ENCODE peak calls at places on chromosomes 11 and 22, in ten cellular contexts. R is adrenal gland, Q is lower leg skin, I is testis, X is heart left ventricle, C is erythroblast, Z is H1, G is A549, M is IMR-90, K is stomach. B is an unnamed sample.

GRCh38 chr11:35216962-35217667 is 78.1 kb downstream of the CD44 start:
- DNase-seq in M (no peak), R (peak), Z (no peak), X (no peak), C (no peak), G (no peak), K (no peak), Q (no peak), I (no peak), B (peak)

GRCh38 chr11:19394525-19395016 is 153.8 kb upstream of the E2F8 start:
- DNase-seq in R (no peak), M (no peak), Z (no peak), X (no peak), I (no peak), C (no peak), K (no peak), G (no peak), Q (peak), B (no peak)

GRCh38 chr22:33519140-33519973 is 400.9 kb downstream of the LARGE1 start:
- DNase-seq in G (peak), C (peak), X (peak), Z (peak), K (no peak), I (peak), Q (no peak), R (peak), M (peak), B (peak)

GRCh38 chr11:57649826-57650738 is at the start of gene YPEL4:
- DNase-seq in R (peak), K (no peak), M (peak), Q (peak), G (peak), X (peak), I (peak), C (peak), Z (peak), B (peak)

GRCh38 chr11:125591659-125592304 is 870 bp upstream of the STT3A start:
- DNase-seq in G (no peak), K (peak), X (peak), Q (peak), M (peak), C (peak), R (peak), Z (no peak), I (peak), B (peak)

GRCh38 chr22:39277135-39277607 is 32.4 kb upstream of the PDGFB start:
- DNase-seq in C (no peak), M (peak), X (no peak), G (no peak), I (no peak), R (no peak), K (no peak), Z (no peak), Q (no peak), B (no peak)

GRCh38 chr11:119730789-119731386 is 1.9 kb upstream of the NECTIN1 start:
- DNase-seq in Z (no peak), C (no peak), G (no peak), I (no peak), R (no peak), Q (no peak), M (no peak), X (no peak), K (no peak), B (peak)

GRCh38 chr22:44664149-44664548 is 37.9 kb upstream of the PRR5 start:
- DNase-seq in X (peak), C (no peak), K (peak), I (peak), M (peak), Q (peak), R (peak), Z (no peak), G (no peak), B (peak)

GRCh38 chr11:36278531-36279245 is 10.5 kb downstream of the COMMD9 start:
- DNase-seq in C (no peak), K (no peak), Q (peak), Z (no peak), X (no peak), R (no peak), G (no peak), M (peak), I (no peak), B (peak)

GRCh38 chr11:533586-534196 is 1.7 kb downstream of the HRAS start:
- DNase-seq in X (no peak), K (no peak), Q (peak), R (no peak), C (no peak), M (no peak), G (no peak), Z (no peak), I (no peak), B (no peak)

GRCh38 chr22:23888615-23889401 is 5.4 kb upstream of the MIF start:
- DNase-seq in K (no peak), Q (no peak), I (no peak), M (peak), X (no peak), C (peak), R (peak), Z (no peak), G (peak), B (no peak)

GRCh38 chr11:102428696-102429095 is 23.9 kb downstream of the TMEM123 start:
- DNase-seq in Q (no peak), X (no peak), C (no peak), M (no peak), G (no peak), R (no peak), K (no peak), I (no peak), Z (no peak), B (no peak)

GRCh38 chr22:38921126-38921525 is 36.3 kb upstream of the APOBEC3A start:
- DNase-seq in C (no peak), K (peak), Z (no peak), Q (no peak), I (no peak), R (no peak), G (no peak), X (no peak), M (no peak), B (peak)

GRCh38 chr11:129639300-129639699 is 176.3 kb upstream of the TMEM45B start:
- DNase-seq in G (peak), X (no peak), K (no peak), Q (no peak), Z (no peak), I (no peak), C (no peak), R (no peak), M (peak), B (no peak)

GRCh38 chr11:32774081-32774480 is 20.4 kb downstream of the CCDC73 start:
- DNase-seq in X (no peak), Q (no peak), M (no peak), G (no peak), R (no peak), I (no peak), Z (no peak), C (no peak), K (no peak), B (no peak)

GRCh38 chr11:118277312-118277711 is 13.2 kb upstream of the MPZL2 start:
- DNase-seq in K (peak), Q (no peak), X (no peak), C (no peak), M (peak), I (no peak), Z (no peak), G (no peak), R (no peak), B (no peak)

GRCh38 chr11:130216221-130216550 is 56.6 kb downstream of the ST14 start:
- DNase-seq in Q (no peak), C (no peak), M (no peak), I (no peak), X (no peak), K (peak), G (no peak), R (no peak), Z (no peak), B (no peak)

GRCh38 chr22:23285734-23286133 is 105.4 kb downstream of the BCR start:
- DNase-seq in X (no peak), M (peak), K (no peak), G (no peak), Z (no peak), I (no peak), R (no peak), C (no peak), Q (no peak), B (no peak)

GRCh38 chr11:2943711-2944118 is 14.5 kb upstream of the PHLDA2 start:
- DNase-seq in R (peak), M (no peak), I (no peak), C (no peak), Q (no peak), X (no peak), G (no peak), K (peak), Z (no peak), B (peak)

GRCh38 chr22:29480512-29481264 is 670 bp downstream of the NEFH start:
- DNase-seq in Q (no peak), X (no peak), Z (peak), R (peak), G (no peak), K (no peak), M (peak), C (peak), I (peak), B (peak)

GRCh38 chr11:75495749-75496641 is 29.7 kb downstream of the GDPD5 start:
- DNase-seq in I (no peak), M (no peak), G (peak), K (no peak), C (no peak), X (no peak), Q (no peak), Z (peak), R (peak), B (no peak)

GRCh38 chr11:94973099-94973968 is at the start of the genes CWC15 and KDM4D:
- DNase-seq in Q (peak), M (peak), C (peak), G (peak), I (peak), Z (peak), R (peak), K (peak), X (peak), B (peak)
- TF ChIP-seq POLR2A in Q (no peak), M (peak), C (peak), G (peak), I (no peak), Z (peak), R (peak), K (no peak), X (no peak), B (peak)

GRCh38 chr22:18077087-18077638 is 627 bp upstream of the PEX26 start:
- DNase-seq in I (no peak), G (no peak), K (no peak), X (no peak), M (no peak), C (no peak), Z (no peak), Q (no peak), R (no peak), B (no peak)

GRCh38 chr22:18079706-18080230 is 2.0 kb downstream of the PEX26 start:
- DNase-seq in M (no peak), K (no peak), Z (no peak), C (no peak), I (no peak), G (no peak), R (no peak), X (no peak), Q (peak), B (no peak)

GRCh38 chr22:18077639-18078328 is at the start of gene PEX26:
- DNase-seq in Z (peak), R (peak), G (peak), I (peak), K (peak), Q (peak), X (peak), M (peak), C (peak), B (peak)

GRCh38 chr22:18076060-18076497 is 1.7 kb upstream of the PEX26 start:
- DNase-seq in R (peak), G (peak), Z (peak), Q (peak), I (peak), M (peak), X (peak), C (peak), K (peak), B (peak)

DNA sequence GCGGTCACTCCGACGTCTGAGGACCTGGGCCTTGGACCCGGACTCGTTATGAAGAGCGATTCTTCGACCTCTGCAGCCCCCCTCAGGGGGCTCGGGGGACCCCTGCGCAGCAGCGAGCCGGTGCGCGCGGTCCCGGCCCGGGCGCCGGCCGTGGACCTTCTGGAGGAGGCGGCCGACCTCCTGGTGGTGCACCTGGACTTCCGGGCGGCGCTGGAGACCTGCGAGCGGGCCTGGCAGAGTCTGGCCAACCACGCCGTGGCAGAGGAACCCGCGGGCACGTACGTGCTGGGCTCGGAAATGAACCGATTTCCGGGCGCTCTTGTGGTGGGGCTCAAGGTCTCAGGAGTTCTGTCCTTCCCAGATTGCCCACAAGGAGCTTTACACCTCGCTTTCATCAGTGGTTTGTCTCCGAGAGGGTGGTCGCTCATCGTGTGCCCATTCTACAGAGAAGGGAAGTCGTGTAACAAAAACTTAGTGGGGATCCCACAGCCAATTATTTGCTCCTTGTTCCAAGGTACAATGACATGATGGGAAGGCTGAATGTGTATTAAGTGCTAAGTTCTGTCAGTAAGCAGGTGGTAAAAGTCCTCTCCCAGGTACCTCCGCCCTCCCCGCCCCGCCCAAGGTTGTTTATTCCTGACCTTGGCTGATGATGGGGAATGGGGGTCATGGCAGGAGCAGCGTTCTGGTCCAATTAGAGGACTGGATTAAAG is 695 bp downstream of the PEX26 start:
- DNase-seq in K (peak), M (peak), C (peak), G (peak), Q (peak), I (no peak), R (peak), Z (peak), X (no peak), B (peak)
- TF ChIP-seq POLR2A in K (no peak), M (no peak), C (no peak), G (no peak), Q (no peak), I (no peak), R (no peak), Z (no peak), X (no peak), B (no peak)

GRCh38 chr11:96215094-96215782 is 127.8 kb downstream of the MAML2 start:
- DNase-seq in G (peak), R (no peak), Q (no peak), X (no peak), I (no peak), M (peak), Z (no peak), K (no peak), C (no peak), B (no peak)

GRCh38 chr11:96217206-96217605 is 125.8 kb downstream of the MAML2 start:
- DNase-seq in Z (no peak), I (no peak), Q (no peak), G (no peak), X (no peak), R (no peak), C (no peak), M (no peak), K (no peak), B (no peak)

GRCh38 chr11:96213500-96213899 is 129.5 kb downstream of the MAML2 start:
- DNase-seq in I (no peak), C (no peak), K (no peak), G (peak), M (peak), X (no peak), Z (no peak), R (no peak), Q (no peak), B (no peak)

GRCh38 chr11:96215826-96216225 is 127.2 kb downstream of the MAML2 start:
- DNase-seq in K (no peak), G (no peak), Z (no peak), R (no peak), X (no peak), M (no peak), C (no peak), I (no peak), Q (no peak), B (no peak)

DNA sequence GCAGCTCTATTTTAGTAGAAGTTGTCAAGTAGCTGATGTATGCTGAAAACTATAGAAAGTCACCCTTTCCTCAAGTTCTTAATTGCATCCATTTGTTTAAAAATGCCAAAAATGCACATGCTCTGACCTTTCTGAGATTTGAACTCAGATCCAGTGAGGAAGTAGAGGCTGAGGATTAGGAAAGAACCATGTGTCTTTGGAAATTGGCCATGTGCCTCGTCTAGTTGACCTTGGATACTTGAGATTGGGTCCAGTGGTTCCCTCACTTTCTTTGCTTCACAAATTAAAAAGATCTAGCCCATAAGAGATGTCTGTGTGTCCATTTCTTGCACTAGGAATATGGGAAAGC is 128.3 kb downstream of the MAML2 start:
- DNase-seq in I (no peak), X (no peak), G (no peak), K (no peak), M (no peak), Q (no peak), Z (no peak), R (no peak), C (no peak), B (no peak)
- TF ChIP-seq POLR2A in I (no peak), X (no peak), G (no peak), K (no peak), M (no peak), Q (no peak), Z (no peak), R (no peak), C (no peak), B (no peak)

GRCh38 chr11:104967493-104968364 is 645 bp downstream of the CASP4 start:
- DNase-seq in C (no peak), Z (no peak), Q (no peak), K (no peak), I (no peak), R (no peak), G (no peak), M (peak), X (no peak), B (no peak)

GRCh38 chr11:104965735-104966134 is 2.6 kb downstream of the CASP4 start:
- DNase-seq in Q (no peak), C (no peak), X (no peak), Z (no peak), K (no peak), R (no peak), M (no peak), G (no peak), I (no peak), B (no peak)

GRCh38 chr11:104970756-104971155 is 2.4 kb upstream of the CASP4 start:
- DNase-seq in Q (no peak), K (no peak), X (no peak), Z (no peak), C (no peak), I (no peak), R (no peak), M (no peak), G (no peak), B (no peak)

GRCh38 chr11:104968856-104969776 is 742 bp upstream of the CASP4 start:
- DNase-seq in M (peak), R (peak), I (peak), C (no peak), K (no peak), X (peak), Q (peak), Z (peak), G (no peak), B (peak)

GRCh38 chr11:104968365-104968855 is at the start of gene CASP4:
- DNase-seq in I (no peak), Z (no peak), C (peak), K (no peak), Q (no peak), R (no peak), M (peak), X (peak), G (peak), B (peak)
- TF ChIP-seq POLR2A in I (no peak), Z (no peak), C (peak), K (no peak), Q (no peak), R (peak), M (peak), X (peak), G (no peak), B (peak)

GRCh38 chr11:79439430-79439892 is 1.4 kb downstream of the TENM4 start:
- DNase-seq in C (peak), R (peak), Q (peak), K (no peak), M (peak), I (peak), X (peak), Z (no peak), G (no peak), B (no peak)

GRCh38 chr11:79437981-79438630 is 2.7 kb downstream of the TENM4 start:
- DNase-seq in G (no peak), R (peak), K (no peak), X (no peak), Z (no peak), Q (peak), M (peak), C (no peak), I (peak), B (no peak)

GRCh38 chr11:79439893-79440450 is 858 bp downstream of the TENM4 start:
- DNase-seq in G (no peak), Q (peak), M (no peak), X (peak), I (peak), K (no peak), R (peak), Z (peak), C (no peak), B (no peak)

GRCh38 chr11:79437274-79437980 is 3.4 kb downstream of the TENM4 start:
- DNase-seq in Z (peak), X (peak), I (peak), Q (peak), C (no peak), K (peak), M (peak), R (peak), G (no peak), B (peak)

DNA sequence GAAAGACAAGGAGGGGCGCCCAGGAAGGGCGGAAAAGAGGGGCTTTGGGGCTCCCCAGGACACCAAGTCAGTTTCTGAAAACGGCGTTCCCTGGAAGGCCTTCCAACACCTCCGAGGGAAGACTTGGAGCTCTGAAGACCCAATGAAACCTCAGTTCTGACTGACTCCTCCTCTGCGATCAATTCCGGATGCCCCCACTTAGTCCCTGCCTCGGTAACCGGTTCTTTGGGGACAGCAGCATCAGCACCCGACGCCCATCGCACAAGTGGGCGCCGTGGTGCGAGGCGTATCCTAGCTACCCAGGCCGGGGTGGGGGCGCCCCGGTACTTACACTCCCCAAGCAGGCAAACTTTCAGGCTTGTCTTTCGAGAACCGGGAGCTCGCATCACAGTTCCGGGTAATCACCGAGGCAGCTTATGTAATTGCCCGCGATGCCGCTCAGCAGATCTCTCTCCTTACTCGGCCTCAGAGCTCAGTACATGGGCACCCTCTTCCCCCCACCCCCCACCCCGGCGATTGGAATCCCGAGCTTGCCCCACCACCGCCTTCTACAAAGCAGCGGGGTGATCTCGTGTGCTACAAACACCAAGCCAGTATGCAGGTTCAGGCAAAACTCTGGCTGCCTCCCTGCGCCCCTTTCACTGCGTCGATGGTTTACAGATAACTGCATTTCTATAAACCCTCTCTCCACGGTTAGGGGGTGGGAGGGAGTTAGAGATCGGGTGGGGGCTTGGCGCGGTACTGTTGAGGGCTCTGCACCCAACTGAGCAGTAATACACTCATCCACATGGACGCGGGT is 2.0 kb downstream of the TENM4 start:
- DNase-seq in K (no peak), C (no peak), Q (peak), R (peak), I (peak), G (no peak), M (peak), Z (peak), X (peak), B (peak)
- TF ChIP-seq POLR2A in K (no peak), C (no peak), Q (no peak), R (no peak), I (no peak), G (no peak), M (no peak), Z (no peak), X (no peak), B (no peak)

B was measured in body of pancreas.